ENCODE peak calls at places on chromosomes 1 and 21, in ten cellular contexts. A is fibroblast of lung; E is CD4-positive, alpha-beta memory T cell; O is astrocyte of the cerebellum; J is breast epithelium; F is AG10803; H is BJ; K is CD8-positive, alpha-beta memory T cell; R is thoracic aorta; G is CD8-positive, alpha-beta T cell. P is an unnamed sample.

GRCh38 chr1:179441456-179441855 is 75.7 kb downstream of the AXDND1 start:
- DNase-seq in K (no peak), J (no peak), O (no peak), G (no peak), E (no peak), F (no peak), A (no peak), R (no peak), H (no peak), P (no peak)

GRCh38 chr1:225933072-225933471 is 7.9 kb downstream of the LEFTY2 start:
- DNase-seq in G (no peak), O (no peak), R (no peak), E (no peak), A (peak), F (peak), H (no peak), K (no peak), J (no peak), P (no peak)

GRCh38 chr1:44637590-44638411 is 36.5 kb downstream of the TMEM53 start:
- DNase-seq in G (no peak), K (no peak), E (no peak), R (no peak), A (no peak), O (no peak), F (no peak), J (no peak), H (no peak), P (no peak)

GRCh38 chr1:101259744-101260148 is 22.9 kb downstream of the S1PR1 start:
- DNase-seq in A (peak), H (peak), R (no peak), F (peak), E (peak), J (no peak), O (no peak), G (no peak), K (no peak), P (no peak)

GRCh38 chr1:16038620-16038912 is 5.0 kb upstream of the CLCNKB start:
- DNase-seq in J (no peak), E (no peak), G (no peak), K (no peak), R (no peak), H (no peak), A (no peak), F (no peak), O (no peak), P (no peak)

GRCh38 chr21:24955275-24955961 is 651.9 kb downstream of the MRPL39 start:
- DNase-seq in O (no peak), G (no peak), A (no peak), E (no peak), R (no peak), J (no peak), K (no peak), F (no peak), H (no peak), P (no peak)

GRCh38 chr1:65467536-65467935 is 47.1 kb downstream of the LEPR start:
- DNase-seq in J (no peak), G (no peak), K (no peak), R (no peak), E (no peak), A (peak), O (no peak), H (no peak), F (no peak), P (peak)

GRCh38 chr1:71861022-71861421 is 421.3 kb downstream of the NEGR1 start:
- DNase-seq in R (no peak), H (peak), O (no peak), J (no peak), E (no peak), K (no peak), F (peak), A (peak), G (no peak), P (no peak)

GRCh38 chr1:16175610-16176553 is 20.0 kb upstream of the EPHA2 start:
- DNase-seq in E (no peak), K (no peak), G (no peak), H (peak), A (peak), F (peak), O (peak), R (peak), J (peak), P (no peak)

GRCh38 chr1:64155285-64155684 is 48.1 kb upstream of the UBE2U start:
- DNase-seq in H (no peak), G (no peak), E (no peak), J (no peak), O (no peak), F (no peak), K (no peak), A (no peak), R (no peak), P (no peak)

GRCh38 chr1:930633-931138 is 7.0 kb downstream of the SAMD11 start:
- DNase-seq in F (no peak), H (no peak), A (no peak), E (no peak), K (no peak), J (no peak), R (no peak), G (no peak), O (no peak), P (no peak)

GRCh38 chr21:41025057-41025390 is 142.9 kb upstream of the BACE2 start:
- DNase-seq in J (no peak), H (no peak), F (no peak), E (no peak), A (no peak), R (no peak), O (no peak), G (no peak), K (no peak), P (no peak)

GRCh38 chr1:180898441-180899219 is 14.1 kb upstream of the KIAA1614 start:
- DNase-seq in K (no peak), H (no peak), E (no peak), F (peak), O (no peak), A (no peak), R (no peak), G (no peak), J (no peak), P (no peak)

GRCh38 chr1:12615916-12616708 is 1.9 kb downstream of the DHRS3 start:
- DNase-seq in J (peak), R (peak), O (no peak), H (no peak), A (peak), G (no peak), E (no peak), F (peak), K (peak), P (peak)
- H3K4me3 ChIP-seq in J (peak), R (peak), O (peak), H (peak), A (peak), G (peak), E (peak), F (peak), K (peak), P (peak)

GRCh38 chr1:38805036-38805435 is 54.5 kb downstream of the RRAGC start:
- DNase-seq in H (no peak), O (no peak), R (no peak), J (no peak), G (no peak), E (no peak), F (no peak), K (no peak), A (no peak), P (no peak)

GRCh38 chr1:38806090-38806489 is 53.5 kb downstream of the RRAGC start:
- DNase-seq in G (no peak), E (no peak), J (no peak), K (no peak), A (no peak), O (no peak), F (no peak), H (no peak), R (no peak), P (no peak)

GRCh38 chr1:38804062-38804886 is 55.3 kb downstream of the RRAGC start:
- DNase-seq in G (no peak), E (no peak), K (no peak), J (no peak), R (no peak), A (peak), H (no peak), F (no peak), O (no peak), P (no peak)

GRCh38 chr1:38800720-38801671 is 58.6 kb downstream of the RRAGC start:
- DNase-seq in R (no peak), O (no peak), G (no peak), H (no peak), E (no peak), A (no peak), J (no peak), F (no peak), K (no peak), P (no peak)

DNA sequence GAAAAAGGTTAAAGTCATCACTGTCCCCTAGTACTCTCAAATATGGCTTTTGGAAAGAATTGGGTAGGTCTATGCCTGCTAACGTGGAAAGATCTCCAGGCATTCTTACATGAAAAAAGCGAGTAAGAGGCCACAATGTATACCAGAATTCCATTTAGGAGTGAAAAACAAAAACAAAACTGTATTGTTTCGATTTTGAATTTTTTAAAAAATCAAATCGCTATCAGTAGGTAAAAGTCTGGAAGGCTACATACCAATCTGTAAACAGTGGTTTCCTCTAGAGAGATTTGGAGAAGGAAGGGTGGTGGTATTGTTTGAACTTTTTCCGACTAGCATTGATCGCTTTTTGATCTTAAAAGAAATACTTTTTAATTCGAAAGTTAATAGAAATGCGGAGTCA is 55.9 kb downstream of the RRAGC start:
- DNase-seq in A (peak), O (no peak), J (no peak), H (no peak), G (no peak), E (no peak), F (no peak), R (no peak), K (no peak), P (no peak)
- H3K4me3 ChIP-seq in A (no peak), O (peak), J (no peak), H (peak), G (no peak), E (no peak), F (peak), R (peak), K (no peak), P (no peak)

GRCh38 chr21:45102391-45102932 is 28.1 kb downstream of the ADARB1 start:
- DNase-seq in A (peak), J (no peak), G (no peak), R (no peak), H (peak), F (peak), O (no peak), K (no peak), E (no peak), P (no peak)
- H3K4me3 ChIP-seq in A (no peak), J (no peak), G (no peak), R (peak), H (no peak), F (no peak), O (no peak), K (no peak), E (no peak), P (no peak)

DNA sequence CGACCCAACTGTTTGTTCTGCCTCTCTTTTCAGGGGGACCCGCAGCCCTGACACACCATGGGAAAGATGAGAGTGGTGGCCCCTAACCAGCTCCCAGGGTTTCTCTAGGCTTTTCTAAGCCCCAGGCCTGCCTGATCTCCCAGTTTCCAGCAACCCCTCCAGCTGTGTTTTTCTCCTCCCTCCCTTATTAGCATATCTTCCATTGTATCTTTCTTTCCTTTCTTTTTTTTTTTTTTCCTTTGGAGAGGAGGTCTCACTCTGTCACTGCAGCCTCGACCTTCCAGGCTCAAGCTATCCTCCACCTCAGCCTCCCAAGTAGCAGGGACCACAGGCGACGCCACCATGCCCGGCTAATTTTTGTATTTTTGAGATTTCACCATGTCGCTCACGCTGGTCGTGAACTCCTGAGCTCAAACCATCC is 1.8 kb upstream of the CERS2 start:
- DNase-seq in O (no peak), E (no peak), G (no peak), F (no peak), K (no peak), H (no peak), A (no peak), R (no peak), J (no peak), P (no peak)
- H3K4me3 ChIP-seq in O (no peak), E (no peak), G (no peak), F (no peak), K (peak), H (no peak), A (no peak), R (no peak), J (no peak), P (no peak)

P was measured in HAP-1.